ENCODE peak calls at places on chromosomes 11 and 22, in ten cellular contexts. One of them, this sample, is unnamed.

GRCh38 chr11:11395126-11395525 is 42.1 kb upstream of the CSNK2A3 start:
- DNase-seq in AG10803: no peak
- DNase-seq in adrenal gland: no peak
- DNase-seq in SK-N-SH: no peak
- DNase-seq in WTC11: no peak
- DNase-seq in IMR-90: no peak
- DNase-seq in breast epithelium: no peak
- DNase-seq in GM12865: no peak
- DNase-seq in type B pancreatic cell: no peak
- DNase-seq in dorsolateral prefrontal cortex: no peak
- DNase-seq in this sample: no peak

GRCh38 chr11:130817608-130817944 is 98.7 kb downstream of the SNX19 start:
- DNase-seq in AG10803: peak
- DNase-seq in adrenal gland: no peak
- DNase-seq in SK-N-SH: no peak
- DNase-seq in WTC11: no peak
- DNase-seq in IMR-90: peak
- DNase-seq in breast epithelium: no peak
- DNase-seq in GM12865: peak
- DNase-seq in type B pancreatic cell: no peak
- DNase-seq in dorsolateral prefrontal cortex: peak
- DNase-seq in this sample: no peak

GRCh38 chr22:44049369-44050231 is 25.5 kb downstream of the PARVB start:
- DNase-seq in AG10803: no peak
- DNase-seq in adrenal gland: peak
- DNase-seq in SK-N-SH: peak
- DNase-seq in WTC11: no peak
- DNase-seq in IMR-90: no peak
- DNase-seq in breast epithelium: no peak
- DNase-seq in GM12865: no peak
- DNase-seq in type B pancreatic cell: no peak
- DNase-seq in dorsolateral prefrontal cortex: peak
- DNase-seq in this sample: no peak

GRCh38 chr11:279040-279965 is 1.1 kb downstream of the NLRP6 start:
- DNase-seq in AG10803: no peak
- DNase-seq in adrenal gland: no peak
- DNase-seq in SK-N-SH: peak
- DNase-seq in WTC11: no peak
- DNase-seq in IMR-90: no peak
- DNase-seq in breast epithelium: no peak
- DNase-seq in GM12865: no peak
- DNase-seq in type B pancreatic cell: no peak
- DNase-seq in dorsolateral prefrontal cortex: no peak
- DNase-seq in this sample: no peak

GRCh38 chr22:40920526-40920925 is 30.7 kb upstream of the RBX1 start:
- DNase-seq in AG10803: peak
- DNase-seq in adrenal gland: no peak
- DNase-seq in SK-N-SH: no peak
- DNase-seq in WTC11: no peak
- DNase-seq in IMR-90: peak
- DNase-seq in breast epithelium: no peak
- DNase-seq in GM12865: no peak
- DNase-seq in type B pancreatic cell: no peak
- DNase-seq in dorsolateral prefrontal cortex: no peak
- DNase-seq in this sample: no peak

GRCh38 chr22:32202539-32203180 is 2.2 kb downstream of the RFPL2 start:
- DNase-seq in AG10803: peak
- DNase-seq in adrenal gland: peak
- DNase-seq in SK-N-SH: peak
- DNase-seq in WTC11: peak
- DNase-seq in IMR-90: peak
- DNase-seq in breast epithelium: no peak
- DNase-seq in GM12865: peak
- DNase-seq in type B pancreatic cell: no peak
- DNase-seq in dorsolateral prefrontal cortex: peak
- DNase-seq in this sample: peak

GRCh38 chr11:117900720-117901440 is 24.4 kb upstream of the FXYD6 start:
- DNase-seq in AG10803: no peak
- DNase-seq in adrenal gland: no peak
- DNase-seq in SK-N-SH: no peak
- DNase-seq in WTC11: no peak
- DNase-seq in IMR-90: no peak
- DNase-seq in breast epithelium: no peak
- DNase-seq in GM12865: no peak
- DNase-seq in type B pancreatic cell: no peak
- DNase-seq in dorsolateral prefrontal cortex: no peak
- DNase-seq in this sample: no peak

GRCh38 chr11:15485432-15485831 is 370.7 kb downstream of the INSC start:
- DNase-seq in AG10803: no peak
- DNase-seq in adrenal gland: no peak
- DNase-seq in SK-N-SH: no peak
- DNase-seq in WTC11: no peak
- DNase-seq in IMR-90: no peak
- DNase-seq in breast epithelium: no peak
- DNase-seq in GM12865: no peak
- DNase-seq in type B pancreatic cell: no peak
- DNase-seq in dorsolateral prefrontal cortex: no peak
- DNase-seq in this sample: no peak

GRCh38 chr11:129163714-129164164 is 28.4 kb downstream of the ARHGAP32 start:
- DNase-seq in AG10803: no peak
- DNase-seq in adrenal gland: no peak
- DNase-seq in SK-N-SH: no peak
- DNase-seq in WTC11: no peak
- DNase-seq in IMR-90: peak
- DNase-seq in breast epithelium: no peak
- DNase-seq in GM12865: no peak
- DNase-seq in type B pancreatic cell: no peak
- DNase-seq in dorsolateral prefrontal cortex: no peak
- DNase-seq in this sample: no peak

GRCh38 chr11:102223859-102224258 is 93.4 kb upstream of the BIRC3 start:
- DNase-seq in AG10803: peak
- DNase-seq in adrenal gland: no peak
- DNase-seq in SK-N-SH: no peak
- DNase-seq in WTC11: no peak
- DNase-seq in IMR-90: peak
- DNase-seq in breast epithelium: no peak
- DNase-seq in GM12865: no peak
- DNase-seq in type B pancreatic cell: no peak
- DNase-seq in dorsolateral prefrontal cortex: no peak
- DNase-seq in this sample: no peak

GRCh38 chr11:94895971-94896370 is 77.4 kb downstream of the CWC15 start:
- DNase-seq in AG10803: peak
- DNase-seq in adrenal gland: peak
- DNase-seq in SK-N-SH: no peak
- DNase-seq in WTC11: no peak
- DNase-seq in IMR-90: peak
- DNase-seq in breast epithelium: no peak
- DNase-seq in GM12865: no peak
- DNase-seq in type B pancreatic cell: no peak
- DNase-seq in dorsolateral prefrontal cortex: no peak
- DNase-seq in this sample: no peak

GRCh38 chr11:67356867-67357561 is 3.7 kb upstream of the POLD4 start:
- DNase-seq in AG10803: peak
- DNase-seq in adrenal gland: peak
- DNase-seq in SK-N-SH: peak
- DNase-seq in WTC11: peak
- DNase-seq in IMR-90: peak
- DNase-seq in breast epithelium: no peak
- DNase-seq in GM12865: peak
- DNase-seq in type B pancreatic cell: no peak
- DNase-seq in dorsolateral prefrontal cortex: peak
- DNase-seq in this sample: peak

GRCh38 chr11:83063073-83063754 is 8.5 kb downstream of the RAB30 start:
- DNase-seq in AG10803: peak
- DNase-seq in adrenal gland: no peak
- DNase-seq in SK-N-SH: no peak
- DNase-seq in WTC11: no peak
- DNase-seq in IMR-90: peak
- DNase-seq in breast epithelium: no peak
- DNase-seq in GM12865: peak
- DNase-seq in type B pancreatic cell: no peak
- DNase-seq in dorsolateral prefrontal cortex: no peak
- DNase-seq in this sample: no peak

GRCh38 chr22:22712666-22713365 is 68.4 kb downstream of the GGTLC2 start:
- DNase-seq in AG10803: no peak
- DNase-seq in adrenal gland: no peak
- DNase-seq in SK-N-SH: no peak
- DNase-seq in WTC11: no peak
- DNase-seq in IMR-90: no peak
- DNase-seq in breast epithelium: no peak
- DNase-seq in GM12865: no peak
- DNase-seq in type B pancreatic cell: no peak
- DNase-seq in dorsolateral prefrontal cortex: no peak
- DNase-seq in this sample: no peak

GRCh38 chr11:30868495-30869130 is 282.5 kb upstream of the MPPED2 start:
- DNase-seq in AG10803: no peak
- DNase-seq in adrenal gland: no peak
- DNase-seq in SK-N-SH: peak
- DNase-seq in WTC11: no peak
- DNase-seq in IMR-90: no peak
- DNase-seq in breast epithelium: no peak
- DNase-seq in GM12865: no peak
- DNase-seq in type B pancreatic cell: no peak
- DNase-seq in dorsolateral prefrontal cortex: no peak
- DNase-seq in this sample: no peak

GRCh38 chr11:119741369-119742262 is 12.6 kb upstream of the NECTIN1 start:
- DNase-seq in AG10803: no peak
- DNase-seq in adrenal gland: peak
- DNase-seq in SK-N-SH: no peak
- DNase-seq in WTC11: peak
- DNase-seq in IMR-90: no peak
- DNase-seq in breast epithelium: no peak
- DNase-seq in GM12865: peak
- DNase-seq in type B pancreatic cell: no peak
- DNase-seq in dorsolateral prefrontal cortex: peak
- DNase-seq in this sample: peak
- TF ChIP-seq CTCF in AG10803: peak
- TF ChIP-seq CTCF in adrenal gland: peak
- TF ChIP-seq CTCF in SK-N-SH: peak
- TF ChIP-seq CTCF in WTC11: peak
- TF ChIP-seq CTCF in IMR-90: peak
- TF ChIP-seq CTCF in breast epithelium: peak
- TF ChIP-seq CTCF in GM12865: peak
- TF ChIP-seq CTCF in type B pancreatic cell: peak
- TF ChIP-seq CTCF in dorsolateral prefrontal cortex: peak
- TF ChIP-seq CTCF in this sample: peak

GRCh38 chr11:36455658-36456111 is 54.4 kb downstream of the TRAF6 start:
- DNase-seq in AG10803: peak
- DNase-seq in adrenal gland: peak
- DNase-seq in SK-N-SH: peak
- DNase-seq in WTC11: no peak
- DNase-seq in IMR-90: peak
- DNase-seq in breast epithelium: peak
- DNase-seq in GM12865: no peak
- DNase-seq in type B pancreatic cell: peak
- DNase-seq in dorsolateral prefrontal cortex: peak
- DNase-seq in this sample: peak
- TF ChIP-seq CTCF in AG10803: peak
- TF ChIP-seq CTCF in adrenal gland: no peak
- TF ChIP-seq CTCF in SK-N-SH: no peak
- TF ChIP-seq CTCF in WTC11: no peak
- TF ChIP-seq CTCF in IMR-90: no peak
- TF ChIP-seq CTCF in breast epithelium: no peak
- TF ChIP-seq CTCF in GM12865: no peak
- TF ChIP-seq CTCF in type B pancreatic cell: no peak
- TF ChIP-seq CTCF in dorsolateral prefrontal cortex: no peak
- TF ChIP-seq CTCF in this sample: no peak

DNA sequence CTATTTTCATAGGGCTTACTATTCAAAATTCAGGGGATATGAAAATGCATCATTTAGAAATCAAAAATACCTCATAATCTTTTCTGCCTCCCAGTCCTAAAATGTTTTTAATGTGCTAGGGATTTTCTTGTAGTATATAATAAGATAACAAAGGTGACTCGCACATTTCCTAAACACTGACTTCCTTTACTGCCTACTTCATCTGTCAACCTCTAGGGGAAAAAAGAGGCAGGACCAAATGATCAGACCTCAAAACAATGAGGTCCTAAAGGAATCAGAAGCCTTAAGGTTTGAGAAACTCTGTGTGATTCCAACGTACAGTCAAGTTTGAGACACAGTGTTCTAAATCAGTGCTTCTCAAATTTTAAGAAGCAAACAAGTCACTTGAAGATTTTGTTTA is 56.1 kb upstream of the POU2AF2 start:
- DNase-seq in AG10803: no peak
- DNase-seq in adrenal gland: no peak
- DNase-seq in SK-N-SH: no peak
- DNase-seq in WTC11: no peak
- DNase-seq in IMR-90: peak
- DNase-seq in breast epithelium: no peak
- DNase-seq in GM12865: no peak
- DNase-seq in type B pancreatic cell: no peak
- DNase-seq in dorsolateral prefrontal cortex: no peak
- DNase-seq in this sample: no peak
- TF ChIP-seq CTCF in AG10803: no peak
- TF ChIP-seq CTCF in adrenal gland: no peak
- TF ChIP-seq CTCF in SK-N-SH: peak
- TF ChIP-seq CTCF in WTC11: no peak
- TF ChIP-seq CTCF in IMR-90: no peak
- TF ChIP-seq CTCF in breast epithelium: no peak
- TF ChIP-seq CTCF in GM12865: no peak
- TF ChIP-seq CTCF in type B pancreatic cell: peak
- TF ChIP-seq CTCF in dorsolateral prefrontal cortex: no peak
- TF ChIP-seq CTCF in this sample: no peak

DNA sequence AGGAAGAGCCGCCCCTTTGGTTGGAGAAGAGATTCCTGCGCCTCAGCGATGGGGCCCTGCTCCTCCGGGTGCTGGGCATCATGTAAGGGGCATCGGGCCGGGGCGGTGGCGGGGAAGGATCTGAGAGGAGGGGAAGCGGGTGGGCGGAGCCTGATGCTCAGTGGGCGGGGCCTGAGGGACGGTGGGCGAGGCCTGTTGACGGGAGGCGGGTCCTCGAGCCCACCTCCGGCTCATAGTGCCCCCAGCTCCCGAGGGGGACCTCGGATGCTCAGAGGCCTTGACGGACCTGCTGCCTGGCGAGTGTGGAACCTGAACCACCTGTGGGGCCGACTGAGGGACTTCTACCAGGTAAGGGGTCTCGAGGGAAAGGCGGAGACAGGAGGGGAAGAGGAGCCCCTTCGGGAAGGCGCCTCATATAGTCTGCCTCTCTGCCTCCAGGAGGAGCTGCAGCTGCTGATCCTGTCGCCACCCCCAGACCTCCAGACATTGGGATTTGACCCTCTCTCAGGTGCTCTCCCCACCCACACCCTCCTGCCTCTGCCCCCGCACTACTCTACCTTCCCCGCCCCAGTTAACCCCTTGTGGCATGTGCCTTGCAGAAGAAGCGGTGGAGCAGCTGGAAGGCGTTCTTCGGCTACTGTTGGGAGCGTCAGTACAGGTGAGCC is 799 bp downstream of the CCDC88B start:
- DNase-seq in AG10803: no peak
- DNase-seq in adrenal gland: no peak
- DNase-seq in SK-N-SH: peak
- DNase-seq in WTC11: peak
- DNase-seq in IMR-90: no peak
- DNase-seq in breast epithelium: no peak
- DNase-seq in GM12865: peak
- DNase-seq in type B pancreatic cell: no peak
- DNase-seq in dorsolateral prefrontal cortex: no peak
- DNase-seq in this sample: peak
- TF ChIP-seq CTCF in AG10803: peak
- TF ChIP-seq CTCF in adrenal gland: no peak
- TF ChIP-seq CTCF in SK-N-SH: no peak
- TF ChIP-seq CTCF in WTC11: no peak
- TF ChIP-seq CTCF in IMR-90: no peak
- TF ChIP-seq CTCF in breast epithelium: no peak
- TF ChIP-seq CTCF in GM12865: no peak
- TF ChIP-seq CTCF in type B pancreatic cell: no peak
- TF ChIP-seq CTCF in dorsolateral prefrontal cortex: no peak
- TF ChIP-seq CTCF in this sample: no peak

This sample was measured in neural crest cell.